ENCODE peak calls at places on chromosomes 2 and 18, in seven cellular contexts. Y is tibial nerve; B is activated CD8-positive, alpha-beta memory T cell treated with anti-CD3 and anti-CD28 coated beads, Interleukin-2, amount 50 U/mL, for 48 hours; I is activated CD4-positive, alpha-beta T cell treated with anti-CD3 and anti-CD28 coated beads, Interleukin-2, amount 10 ng/mL, durations not matched to agents 24 days and 14 days; U is T-helper 1 cell; M is Panc1; C is HCEC 1CT. N is an unnamed sample.

GRCh38 chr2:157320409-157320808 is 5.2 kb downstream of the ERMN start:
- DNase-seq in Y (no peak), B (no peak), I (no peak), U (no peak), M (no peak), C (no peak), N (no peak)

GRCh38 chr2:144084114-144084661 is 435.7 kb downstream of the ZEB2 start:
- DNase-seq in Y (no peak), B (no peak), I (no peak), U (no peak), M (no peak), C (peak), N (no peak)

GRCh38 chr18:9762561-9762960 is 54.5 kb downstream of the RAB31 start:
- DNase-seq in Y (no peak), B (no peak), I (no peak), U (no peak), M (no peak), C (no peak), N (no peak)

GRCh38 chr18:45774065-45774521 is 50.1 kb downstream of the SLC14A1 start:
- DNase-seq in Y (no peak), B (no peak), I (peak), U (no peak), M (no peak), C (peak), N (no peak)

GRCh38 chr18:9428301-9428706 is 47.0 kb upstream of the RALBP1 start:
- DNase-seq in Y (no peak), B (no peak), I (no peak), U (no peak), M (no peak), C (no peak), N (no peak)

GRCh38 chr2:230877737-230878598 is 13.2 kb downstream of the ITM2C start:
- DNase-seq in Y (no peak), B (peak), I (no peak), U (no peak), M (no peak), C (no peak), N (no peak)

GRCh38 chr2:68839260-68839833 is 31.9 kb downstream of the BMP10 start:
- DNase-seq in Y (no peak), B (no peak), I (peak), U (no peak), M (no peak), C (no peak), N (no peak)

GRCh38 chr2:65453916-65454315 is 21.5 kb upstream of the SPRED2 start:
- DNase-seq in Y (no peak), B (no peak), I (no peak), U (no peak), M (no peak), C (no peak), N (no peak)

GRCh38 chr18:57142361-57142760 is 4.5 kb upstream of the BOD1L2 start:
- DNase-seq in Y (no peak), B (no peak), I (no peak), U (no peak), M (no peak), C (no peak), N (no peak)

GRCh38 chr18:1412660-1413659 is 508.3 kb downstream of the ADCYAP1 start:
- DNase-seq in Y (no peak), B (no peak), I (no peak), U (no peak), M (no peak), C (no peak), N (no peak)

GRCh38 chr2:201886504-201886903 is 80.2 kb downstream of the CDK15 start:
- DNase-seq in Y (no peak), B (no peak), I (no peak), U (no peak), M (no peak), C (peak), N (no peak)

GRCh38 chr2:152406836-152407161 is 71.8 kb downstream of the FMNL2 start:
- DNase-seq in Y (no peak), B (no peak), I (no peak), U (no peak), M (no peak), C (no peak), N (no peak)

GRCh38 chr2:204437815-204438766 is 107.2 kb upstream of the PARD3B start:
- DNase-seq in Y (no peak), B (no peak), I (no peak), U (no peak), M (no peak), C (no peak), N (no peak)

GRCh38 chr18:41974661-41975286 is 19.7 kb downstream of the PIK3C3 start:
- DNase-seq in Y (no peak), B (no peak), I (no peak), U (no peak), M (no peak), C (no peak), N (no peak)

GRCh38 chr2:2022941-2023586 is 278.7 kb upstream of the PXDN start:
- DNase-seq in Y (no peak), B (no peak), I (no peak), U (no peak), M (no peak), C (no peak), N (no peak)

GRCh38 chr2:67895171-67895941 is 167.4 kb downstream of the C1D start:
- DNase-seq in Y (no peak), B (no peak), I (no peak), U (no peak), M (no peak), C (no peak), N (no peak)

GRCh38 chr2:95344208-95344570 is 47.0 kb downstream of the KCNIP3 start:
- DNase-seq in Y (no peak), B (no peak), I (no peak), U (no peak), M (no peak), C (no peak), N (no peak)